ENCODE peak calls at places on chromosomes 7 and 10, in nine cellular contexts. U is heart right ventricle, V is astrocyte, E is SK-N-SH, D is adrenal gland, B is spleen, Q is ascending aorta, Y is transverse colon, H is IMR-90. Z is an unnamed sample.

GRCh38 chr7:44755698-44756627 is 7.3 kb downstream of the ZMIZ2 start:
- DNase-seq in U (no peak), V (no peak), E (no peak), D (no peak), B (peak; percentile 68), Q (no peak), Y (no peak), H (no peak), Z (no peak)

GRCh38 chr10:79492256-79492655 is 20.1 kb upstream of the EIF5AL1 start:
- DNase-seq in U (no peak), V (no peak), E (no peak), D (no peak), B (no peak), Q (no peak), Y (no peak), H (no peak), Z (no peak)

GRCh38 chr10:131444286-131444685 is 132.8 kb upstream of the TCERG1L start:
- DNase-seq in U (no peak), V (no peak), E (no peak), D (no peak), B (peak; percentile 39), Q (no peak), Y (no peak), H (no peak), Z (no peak)

GRCh38 chr7:50476953-50477625 is 26.9 kb upstream of the FIGNL1 start:
- DNase-seq in U (no peak), V (no peak), E (no peak), D (no peak), B (no peak), Q (no peak), Y (no peak), H (no peak), Z (no peak)

GRCh38 chr10:85978566-85979358 is 387.8 kb downstream of the GRID1 start:
- DNase-seq in U (no peak), V (no peak), E (no peak), D (no peak), B (no peak), Q (no peak), Y (no peak), H (no peak), Z (no peak)

GRCh38 chr7:155612658-155613057 is 31.8 kb upstream of the RBM33 start:
- DNase-seq in U (no peak), V (no peak), E (no peak), D (no peak), B (peak; percentile 47), Q (no peak), Y (no peak), H (no peak), Z (no peak)

GRCh38 chr10:82377608-82378007 is 502.6 kb downstream of the NRG3 start:
- DNase-seq in U (no peak), V (no peak), E (no peak), D (peak; percentile 18), B (no peak), Q (no peak), Y (no peak), H (no peak), Z (no peak)

GRCh38 chr10:33860994-33861393 is 526.5 kb upstream of the NRP1 start:
- DNase-seq in U (no peak), V (no peak), E (no peak), D (peak; percentile 11), B (no peak), Q (no peak), Y (no peak), H (no peak), Z (no peak)

GRCh38 chr7:156534925-156535324 is 105.6 kb upstream of the RNF32 start:
- DNase-seq in U (no peak), V (no peak), E (no peak), D (no peak), B (no peak), Q (no peak), Y (no peak), H (no peak), Z (no peak)

GRCh38 chr10:683448-684071 is 5.9 kb downstream of the DIP2C start:
- DNase-seq in U (no peak), V (peak; percentile 96), E (peak; percentile 86), D (peak; percentile 84), B (no peak), Q (peak; percentile 89), Y (no peak), H (peak; percentile 99), Z (no peak)

GRCh38 chr10:125389648-125390047 is 229.3 kb upstream of the CTBP2 start:
- DNase-seq in U (no peak), V (no peak), E (no peak), D (no peak), B (no peak), Q (no peak), Y (no peak), H (no peak), Z (no peak)

GRCh38 chr10:11682896-11683295 is 59.3 kb upstream of the ECHDC3 start:
- DNase-seq in U (no peak), V (no peak), E (no peak), D (no peak), B (peak; percentile 71), Q (no peak), Y (no peak), H (no peak), Z (no peak)

GRCh38 chr10:106224676-106225075 is 939.8 kb downstream of the SORCS1 start:
- DNase-seq in U (no peak), V (no peak), E (no peak), D (no peak), B (no peak), Q (no peak), Y (no peak), H (peak; percentile 16), Z (no peak)

GRCh38 chr7:17311952-17312351 is 13.5 kb downstream of the AHR start:
- DNase-seq in U (no peak), V (no peak), E (no peak), D (no peak), B (peak; percentile 36), Q (no peak), Y (no peak), H (no peak), Z (no peak)

GRCh38 chr10:44843484-44843883 is 67.7 kb upstream of the TMEM72 start:
- DNase-seq in U (no peak), V (no peak), E (no peak), D (no peak), B (no peak), Q (no peak), Y (no peak), H (no peak), Z (no peak)

GRCh38 chr10:70649526-70649925 is 22.8 kb upstream of the ADAMTS14 start:
- DNase-seq in U (no peak), V (peak; percentile 81), E (no peak), D (no peak), B (no peak), Q (no peak), Y (no peak), H (peak; percentile 77), Z (no peak)
- H3K9me3 ChIP-seq in U (no peaks in the 10 kb centered on the region), V (peaks cover 12% of the 10 kb centered on the region), E (no peaks in the 10 kb centered on the region), D (no peaks in the 10 kb centered on the region), B (peaks cover 55% of the 10 kb centered on the region), Q (no peaks in the 10 kb centered on the region), Y (no peaks in the 10 kb centered on the region), H (peaks cover 7% of the 10 kb centered on the region), Z (peaks cover 20% of the 10 kb centered on the region)

GRCh38 chr10:53833908-53834307 is 967.1 kb downstream of the PCDH15 start:
- DNase-seq in U (no peak), V (no peak), E (no peak), D (no peak), B (no peak), Q (no peak), Y (no peak), H (no peak), Z (no peak)
- H3K36me3 ChIP-seq in U (no peaks in the 10 kb centered on the region), V (no peaks in the 10 kb centered on the region), E (no peaks in the 10 kb centered on the region), D (no peaks in the 10 kb centered on the region), B (no peaks in the 10 kb centered on the region), Q (no peaks in the 10 kb centered on the region), Y (no peaks in the 10 kb centered on the region), H (no peaks in the 10 kb centered on the region), Z (no peaks in the 10 kb centered on the region)

DNA sequence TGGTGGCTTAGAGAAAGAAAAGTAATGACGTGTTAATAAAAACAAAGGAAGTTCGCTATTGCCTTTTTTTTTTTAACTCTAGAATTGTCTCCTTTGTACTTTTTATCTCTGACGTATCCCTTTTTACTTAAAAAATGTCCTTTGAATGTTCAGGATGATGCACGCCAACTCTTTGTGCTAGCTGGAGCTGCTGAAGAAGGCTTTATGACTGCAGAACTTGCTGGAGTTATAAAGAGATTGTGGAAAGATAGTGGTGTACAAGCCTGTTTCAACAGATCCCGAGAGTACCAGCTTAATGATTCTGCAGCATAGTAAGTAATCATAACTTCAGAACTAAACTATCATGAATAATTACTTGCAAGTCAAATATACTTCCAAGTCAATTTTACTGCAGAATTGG is 64.4 kb downstream of the GNAI1 start:
- DNase-seq in U (no peak), V (no peak), E (no peak), D (no peak), B (no peak), Q (no peak), Y (no peak), H (no peak), Z (no peak)
- H3K4me1 ChIP-seq in U (peaks cover 22% of the 10 kb centered on the region), V (no peaks in the 10 kb centered on the region), E (no peaks in the 10 kb centered on the region), D (no peaks in the 10 kb centered on the region), B (no peaks in the 10 kb centered on the region), Q (no peaks in the 10 kb centered on the region), Y (no peaks in the 10 kb centered on the region), H (no peaks in the 10 kb centered on the region), Z (no peaks in the 10 kb centered on the region)

DNA sequence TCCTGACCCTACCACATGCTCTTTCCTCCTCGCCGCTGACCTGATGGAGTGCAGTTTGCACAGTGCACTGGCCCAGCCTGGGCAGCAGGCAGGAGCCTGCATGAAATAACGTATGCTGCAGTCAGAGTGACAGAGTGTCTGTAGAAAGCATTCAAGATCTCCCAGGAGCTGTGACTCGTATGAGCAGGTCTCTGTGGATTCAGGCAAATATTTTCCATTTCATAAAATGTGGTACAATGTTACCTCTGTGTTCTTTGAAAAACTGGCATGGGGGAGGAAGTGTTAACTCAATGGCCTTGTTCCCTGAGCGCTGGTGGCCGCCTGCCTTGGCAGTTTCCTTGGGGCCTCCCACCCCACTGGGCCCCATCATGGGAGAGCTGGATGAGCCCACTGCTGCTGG is 441.8 kb downstream of the RPS24 start:
- DNase-seq in U (no peak), V (no peak), E (no peak), D (no peak), B (no peak), Q (no peak), Y (no peak), H (peak; percentile 14), Z (no peak)
- H3K9me3 ChIP-seq in U (no peaks in the 10 kb centered on the region), V (no peaks in the 10 kb centered on the region), E (no peaks in the 10 kb centered on the region), D (no peaks in the 10 kb centered on the region), B (no peaks in the 10 kb centered on the region), Q (no peaks in the 10 kb centered on the region), Y (no peaks in the 10 kb centered on the region), H (no peaks in the 10 kb centered on the region), Z (no peaks in the 10 kb centered on the region)

Z was measured in CD8-positive, alpha-beta T cell.